ENCODE peak calls at places on chromosomes 1 and 21, in six cellular contexts. W, R, M, N, E and H are unnamed samples. For H3K4me1, the result is how much of the 10 kb centered on the place peaks cover.

GRCh38 chr1:100791586-100791985 is 72.0 kb downstream of the VCAM1 start:
- DNase-seq in W (no peak), R (no peak), M (no peak), N (no peak), E (no peak), H (no peak)

GRCh38 chr1:168135982-168136708 is 585 bp downstream of the GPR161 start:
- DNase-seq in W (peak), R (peak), M (no peak), N (no peak), E (peak), H (peak)

GRCh38 chr1:216346521-216346920 is 76.7 kb downstream of the USH2A start:
- DNase-seq in W (no peak), R (no peak), M (no peak), N (no peak), E (no peak), H (no peak)

GRCh38 chr1:119220980-119221379 is 80.5 kb upstream of the WARS2 start:
- DNase-seq in W (no peak), R (no peak), M (no peak), N (no peak), E (no peak), H (no peak)

GRCh38 chr1:245099401-245099800 is 55.4 kb upstream of the KIF26B start:
- DNase-seq in W (no peak), R (no peak), M (no peak), N (no peak), E (no peak), H (no peak)

GRCh38 chr1:39407889-39408640 is 83.4 kb upstream of the BMP8A start:
- DNase-seq in W (peak), R (no peak), M (peak), N (no peak), E (no peak), H (no peak)

GRCh38 chr1:108877324-108877812 is 583 bp downstream of the GPSM2 start:
- DNase-seq in W (peak), R (no peak), M (no peak), N (no peak), E (no peak), H (peak)

GRCh38 chr21:41921089-41921819 is 32.6 kb downstream of the C2CD2 start:
- DNase-seq in W (no peak), R (peak), M (peak), N (no peak), E (no peak), H (no peak)

GRCh38 chr1:155078496-155079209 is at the start of gene EFNA3:
- DNase-seq in W (peak), R (peak), M (no peak), N (peak), E (peak), H (peak)

GRCh38 chr21:28635541-28635940 is 357.1 kb downstream of the LTN1 start:
- DNase-seq in W (no peak), R (no peak), M (no peak), N (no peak), E (no peak), H (no peak)

GRCh38 chr1:40422630-40423263 is 27.5 kb upstream of the ZFP69B start:
- DNase-seq in W (no peak), R (no peak), M (no peak), N (no peak), E (no peak), H (no peak)

GRCh38 chr1:186094170-186094569 is 280.9 kb downstream of the TPR start:
- DNase-seq in W (no peak), R (no peak), M (no peak), N (no peak), E (no peak), H (no peak)

GRCh38 chr1:151494741-151495281 is 16.4 kb upstream of the CGN start:
- DNase-seq in W (no peak), R (no peak), M (peak), N (no peak), E (peak), H (no peak)

GRCh38 chr1:204065174-204065985 is 7.5 kb upstream of the SOX13 start:
- DNase-seq in W (peak), R (peak), M (no peak), N (no peak), E (no peak), H (no peak)

GRCh38 chr1:33099290-33100118 is 18.6 kb downstream of the AZIN2 start:
- DNase-seq in W (peak), R (no peak), M (no peak), N (no peak), E (no peak), H (no peak)

GRCh38 chr1:19372136-19372514 is 60.0 kb downstream of the SLC66A1 start:
- DNase-seq in W (no peak), R (no peak), M (no peak), N (no peak), E (no peak), H (peak)

GRCh38 chr1:66331641-66332523 is 202.1 kb upstream of the SGIP1 start:
- DNase-seq in W (peak), R (peak), M (no peak), N (peak), E (peak), H (peak)

GRCh38 chr1:117118101-117118500 is 3.4 kb downstream of the TRIM45 start:
- DNase-seq in W (no peak), R (no peak), M (no peak), N (no peak), E (no peak), H (no peak)

GRCh38 chr1:101077849-101078248 is 52.3 kb upstream of the DPH5 start:
- DNase-seq in W (no peak), R (no peak), M (no peak), N (no peak), E (no peak), H (no peak)

GRCh38 chr21:26686278-26686677 is 113.2 kb upstream of the CYYR1 start:
- DNase-seq in W (no peak), R (no peak), M (no peak), N (no peak), E (peak), H (peak)

GRCh38 chr21:17191346-17191993 is 321.4 kb upstream of the CXADR start:
- DNase-seq in W (no peak), R (no peak), M (no peak), N (no peak), E (no peak), H (no peak)

GRCh38 chr1:17358557-17358956 is 13.4 kb upstream of the PADI6 start:
- DNase-seq in W (no peak), R (no peak), M (no peak), N (no peak), E (no peak), H (no peak)

GRCh38 chr1:20496241-20496661 is 10.2 kb upstream of the CAMK2N1 start:
- DNase-seq in W (no peak), R (no peak), M (peak), N (no peak), E (no peak), H (peak)

GRCh38 chr1:53656062-53656915 is 82.7 kb downstream of the GLIS1 start:
- DNase-seq in W (no peak), R (no peak), M (no peak), N (peak), E (no peak), H (peak)

GRCh38 chr1:61198554-61198953 is 116.2 kb downstream of the NFIA start:
- DNase-seq in W (no peak), R (no peak), M (no peak), N (no peak), E (no peak), H (no peak)

GRCh38 chr21:15686506-15686905 is 43.3 kb upstream of the USP25 start:
- DNase-seq in W (no peak), R (no peak), M (no peak), N (no peak), E (no peak), H (no peak)

GRCh38 chr1:84103197-84103992 is 40.7 kb upstream of the PRKACB start:
- DNase-seq in W (peak), R (peak), M (peak), N (no peak), E (peak), H (no peak)

GRCh38 chr1:92486251-92487077 is at the start of gene GFI1:
- DNase-seq in W (peak), R (no peak), M (peak), N (no peak), E (no peak), H (peak)

GRCh38 chr1:165143437-165144065 is 213.0 kb downstream of the LMX1A start:
- DNase-seq in W (peak), R (no peak), M (peak), N (no peak), E (no peak), H (no peak)

GRCh38 chr1:41333146-41333784 is 28.0 kb upstream of the FOXO6 start:
- DNase-seq in W (no peak), R (no peak), M (peak), N (no peak), E (peak), H (no peak)

GRCh38 chr1:23134055-23134454 is 34.6 kb downstream of the LUZP1 start:
- DNase-seq in W (no peak), R (no peak), M (no peak), N (no peak), E (no peak), H (no peak)

GRCh38 chr1:67685558-67686271 is 714 bp downstream of the GADD45A start:
- DNase-seq in W (peak), R (peak), M (no peak), N (peak), E (peak), H (peak)

GRCh38 chr21:14119038-14119437 is 91.7 kb downstream of the LIPI start:
- DNase-seq in W (no peak), R (no peak), M (no peak), N (no peak), E (peak), H (no peak)

GRCh38 chr1:8137406-8138244 is 111.5 kb upstream of the ERRFI1 start:
- DNase-seq in W (no peak), R (peak), M (peak), N (no peak), E (no peak), H (no peak)

GRCh38 chr1:27152004-27152828 is 2.7 kb downstream of the SLC9A1 start:
- DNase-seq in W (no peak), R (no peak), M (no peak), N (no peak), E (no peak), H (peak)

GRCh38 chr1:115123116-115123515 is 33.8 kb upstream of the TSPAN2 start:
- DNase-seq in W (no peak), R (no peak), M (no peak), N (no peak), E (no peak), H (no peak)

GRCh38 chr1:22747021-22747734 is 36.5 kb downstream of the EPHB2 start:
- DNase-seq in W (no peak), R (no peak), M (no peak), N (no peak), E (peak), H (no peak)

GRCh38 chr1:1391225-1391624 is 7.9 kb downstream of the CCNL2 start:
- DNase-seq in W (no peak), R (no peak), M (no peak), N (no peak), E (no peak), H (no peak)
- H3K4me1 ChIP-seq in W (under half), R (under half), M (under half), N (under half), E (under half), H (under half)

DNA sequence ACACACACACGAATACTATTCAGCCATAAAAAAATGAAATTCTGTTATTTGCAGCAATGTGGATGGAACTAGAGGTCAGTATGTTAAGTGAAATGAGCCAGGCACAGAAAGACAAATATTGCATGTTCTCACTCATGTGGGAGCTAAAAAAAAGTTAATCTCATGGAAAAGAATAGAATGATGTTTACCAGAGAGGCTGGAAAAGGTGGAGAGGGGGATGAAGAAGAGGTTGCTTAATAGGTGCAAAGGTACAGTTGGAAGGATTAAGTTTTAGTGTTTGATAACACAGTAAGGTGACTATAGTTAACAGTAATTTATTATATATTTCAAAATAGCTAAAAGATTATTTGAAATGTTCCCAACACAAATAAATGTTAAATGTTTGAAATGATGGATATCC is 10.8 kb upstream of the RGL1 start:
- DNase-seq in W (no peak), R (no peak), M (peak), N (no peak), E (no peak), H (no peak)
- TF ChIP-seq EP300 in W (no peak), R (no peak), M (peak), N (no peak), E (no peak), H (no peak)

GRCh38 chr1:175252561-175252960 is 60.0 kb upstream of the KIAA0040 start:
- DNase-seq in W (no peak), R (no peak), M (no peak), N (no peak), E (no peak), H (no peak)
- H3K4me1 ChIP-seq in W (under half), R (under half), M (under half), N (under half), E (under half), H (under half)

GRCh38 chr1:11804666-11805453 is 904 bp downstream of the MTHFR start:
- DNase-seq in W (peak), R (peak), M (no peak), N (peak), E (no peak), H (peak)

GRCh38 chr1:11806307-11806936 is 431 bp downstream of the CLCN6 start:
- DNase-seq in W (no peak), R (peak), M (no peak), N (no peak), E (no peak), H (no peak)

GRCh38 chr1:11807087-11807486 is 1.1 kb downstream of the CLCN6 start:
- DNase-seq in W (no peak), R (peak), M (no peak), N (no peak), E (no peak), H (no peak)

GRCh38 chr1:11802973-11803885 is 2.5 kb downstream of the MTHFR start:
- DNase-seq in W (peak), R (peak), M (peak), N (peak), E (no peak), H (peak)

DNA sequence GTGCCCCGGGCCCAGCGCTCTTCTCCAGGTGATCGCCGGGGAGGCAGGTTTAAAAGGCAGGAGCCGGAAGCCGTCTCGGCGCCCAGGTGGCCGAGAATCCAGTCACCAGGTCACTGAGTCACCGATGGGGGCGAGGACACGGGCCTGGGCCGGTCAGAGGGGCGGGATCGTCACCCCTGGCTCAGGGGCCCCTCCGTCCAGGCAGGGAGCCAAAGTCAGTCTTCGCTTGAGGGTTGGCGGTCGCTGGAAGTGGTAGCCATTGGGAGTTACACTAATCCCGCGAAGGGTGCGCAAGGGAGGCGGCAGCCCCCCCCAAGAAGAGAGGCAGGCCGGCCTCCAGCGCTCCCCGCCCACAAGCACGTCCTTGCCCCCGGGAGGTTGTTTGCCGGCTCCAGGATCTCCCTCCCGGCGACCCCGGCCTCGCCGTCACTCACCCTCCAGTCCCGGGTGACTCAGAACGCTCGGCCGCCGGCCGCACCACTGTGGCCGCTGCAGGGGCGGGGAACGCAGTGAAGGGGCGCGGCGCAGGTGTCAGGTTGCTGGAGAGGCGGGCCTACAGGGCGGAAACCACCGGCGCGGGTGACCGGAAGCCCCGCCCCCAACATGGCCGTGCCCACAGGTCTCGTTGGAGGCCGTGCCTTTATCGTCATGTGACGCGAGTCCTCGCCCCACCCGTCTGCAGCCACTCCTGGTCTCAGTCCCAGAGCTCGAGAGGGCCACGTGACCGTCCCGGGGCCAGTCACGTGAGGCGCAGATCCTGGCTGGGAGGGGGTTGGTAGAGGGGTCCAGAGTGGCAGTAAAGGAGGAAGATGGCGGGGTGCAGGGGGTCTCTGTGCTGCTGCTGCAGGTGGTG is at the start of the genes CLCN6 and MTHFR:
- DNase-seq in W (peak), R (peak), M (peak), N (peak), E (peak), H (peak)
- TF ChIP-seq EP300 in W (peak), R (no peak), M (peak), N (no peak), E (no peak), H (no peak)

GRCh38 chr21:33691945-33692594 is 49.8 kb downstream of the ITSN1 start:
- DNase-seq in W (no peak), R (no peak), M (no peak), N (no peak), E (no peak), H (no peak)
- H3K4me1 ChIP-seq in W (under half), R (under half), M (under half), N (under half), E (under half), H (under half)

GRCh38 chr21:39082656-39083376 is 100.4 kb downstream of the PSMG1 start:
- DNase-seq in W (peak), R (no peak), M (peak), N (no peak), E (no peak), H (no peak)

GRCh38 chr21:39078322-39079065 is 104.8 kb downstream of the PSMG1 start:
- DNase-seq in W (no peak), R (no peak), M (no peak), N (no peak), E (no peak), H (no peak)

GRCh38 chr21:39080366-39080765 is 102.9 kb downstream of the PSMG1 start:
- DNase-seq in W (no peak), R (no peak), M (no peak), N (no peak), E (no peak), H (no peak)

GRCh38 chr21:39077816-39078215 is 105.4 kb downstream of the PSMG1 start:
- DNase-seq in W (no peak), R (no peak), M (no peak), N (no peak), E (no peak), H (no peak)

GRCh38 chr21:39079617-39080016 is 103.6 kb downstream of the PSMG1 start:
- DNase-seq in W (peak), R (peak), M (peak), N (peak), E (no peak), H (no peak)
- TF ChIP-seq EP300 in W (no peak), R (no peak), M (peak), N (no peak), E (no peak), H (no peak)